ENCODE peak calls at places on chromosomes 12 and 14, in nine cellular contexts. H is iris pigment epithelial cell, X is GM12865, T is left ventricle myocardium superior, E is choroid plexus epithelial cell, P is AG04450, K is sciatic nerve, O is NCI-H510A treated with DMSO at 0.1 percent for 48 hours, D is HepG2. N is an unnamed sample.
A peak's percentile ranks its signal among the peaks of the same experiment; 100 is the strongest.

GRCh38 chr14:67602995-67603545 is 3.0 kb upstream of the PIGH start:
- DNase-seq in H (peak; percentile 29), X (peak; percentile 93), T (no peak), E (peak; percentile 57), P (no peak), K (no peak), O (no peak), D (no peak), N (no peak)

GRCh38 chr12:94805749-94806148 is 155.4 kb upstream of the TMCC3 start:
- DNase-seq in H (peak; percentile 95), X (peak; percentile 38), T (no peak), E (peak; percentile 90), P (no peak), K (no peak), O (no peak), D (no peak), N (no peak)

GRCh38 chr12:46300906-46301305 is 32.1 kb upstream of the SLC38A1 start:
- DNase-seq in H (no peak), X (no peak), T (peak; percentile 37), E (peak; percentile 48), P (no peak), K (no peak), O (peak; percentile 71), D (no peak), N (no peak)

GRCh38 chr12:115920395-115921183 is 356.9 kb downstream of the MED13L start:
- DNase-seq in H (peak; percentile 49), X (no peak), T (no peak), E (peak; percentile 74), P (no peak), K (no peak), O (no peak), D (no peak), N (no peak)

GRCh38 chr14:38042356-38042755 is 165.3 kb upstream of the SSTR1 start:
- DNase-seq in H (peak; percentile 71), X (no peak), T (no peak), E (peak; percentile 57), P (no peak), K (peak; percentile 57), O (no peak), D (peak; percentile 38), N (no peak)

GRCh38 chr12:15728118-15728598 is 61.0 kb downstream of the EPS8 start:
- DNase-seq in H (peak; percentile 85), X (no peak), T (no peak), E (peak; percentile 81), P (peak; percentile 21), K (no peak), O (no peak), D (no peak), N (no peak)

GRCh38 chr12:105948331-105948730 is 190.4 kb downstream of the NUAK1 start:
- DNase-seq in H (peak; percentile 58), X (no peak), T (no peak), E (peak; percentile 45), P (no peak), K (no peak), O (peak; percentile 5), D (no peak), N (no peak)

GRCh38 chr12:58433969-58434368 is 486.3 kb downstream of the LRIG3 start:
- DNase-seq in H (peak; percentile 24), X (no peak), T (no peak), E (no peak), P (no peak), K (no peak), O (no peak), D (no peak), N (no peak)

GRCh38 chr12:90235642-90236041 is 527.0 kb upstream of the ATP2B1 start:
- DNase-seq in H (peak; percentile 74), X (no peak), T (no peak), E (peak; percentile 50), P (no peak), K (no peak), O (no peak), D (no peak), N (no peak)

GRCh38 chr12:2011641-2012607 is 7.7 kb upstream of the DCP1B start:
- DNase-seq in H (no peak), X (no peak), T (no peak), E (no peak), P (no peak), K (no peak), O (no peak), D (peak; percentile 73), N (no peak)

GRCh38 chr12:71873821-71874220 is 34.3 kb downstream of the TBC1D15 start:
- DNase-seq in H (no peak), X (no peak), T (no peak), E (no peak), P (no peak), K (no peak), O (no peak), D (no peak), N (no peak)

GRCh38 chr12:64669270-64669842 is 59.1 kb downstream of the RASSF3 start:
- DNase-seq in H (no peak), X (peak; percentile 88), T (peak; percentile 50), E (peak; percentile 68), P (no peak), K (no peak), O (peak; percentile 83), D (peak; percentile 49), N (peak; percentile 55)

GRCh38 chr12:39831587-39832315 is 212.1 kb upstream of the ABCD2 start:
- DNase-seq in H (peak; percentile 38), X (no peak), T (no peak), E (peak; percentile 20), P (no peak), K (no peak), O (no peak), D (peak; percentile 77), N (no peak)

GRCh38 chr14:50123062-50123461 is 6.7 kb upstream of the VCPKMT start:
- DNase-seq in H (no peak), X (no peak), T (no peak), E (no peak), P (no peak), K (no peak), O (no peak), D (no peak), N (no peak)